ENCODE peak calls at places on chromosomes 4 and X, in seven cellular contexts. One of them, this sample, is unnamed.
A peak's percentile ranks its signal among the peaks of the same experiment; 100 is the strongest.

GRCh38 chr4:138192113-138192512 is 50.0 kb downstream of the SLC7A11 start:
- DNase-seq in IMR-90: peak; percentile 67
- DNase-seq in H9: no peak
- DNase-seq in neuronal stem cell: no peak
- DNase-seq in mesenchymal stem cell: peak; percentile 46
- DNase-seq in mesendoderm: peak; percentile 95
- DNase-seq in H1: no peak
- DNase-seq in this sample: no peak

GRCh38 chr4:107248571-107248970 is 212.5 kb upstream of the DKK2 start:
- DNase-seq in IMR-90: peak; percentile 7
- DNase-seq in H9: no peak
- DNase-seq in neuronal stem cell: no peak
- DNase-seq in mesenchymal stem cell: no peak
- DNase-seq in mesendoderm: no peak
- DNase-seq in H1: no peak
- DNase-seq in this sample: no peak

GRCh38 chrX:133265331-133265730 is 47.2 kb upstream of the TFDP3 start:
- DNase-seq in IMR-90: no peak
- DNase-seq in H9: peak; percentile 80
- DNase-seq in neuronal stem cell: peak; percentile 85
- DNase-seq in mesenchymal stem cell: peak; percentile 12
- DNase-seq in mesendoderm: peak; percentile 94
- DNase-seq in H1: peak; percentile 66
- DNase-seq in this sample: peak; percentile 32

GRCh38 chr4:74473155-74473811 is 28.3 kb downstream of the AREG start:
- DNase-seq in IMR-90: peak; percentile 91
- DNase-seq in H9: no peak
- DNase-seq in neuronal stem cell: no peak
- DNase-seq in mesenchymal stem cell: peak; percentile 91
- DNase-seq in mesendoderm: peak; percentile 21
- DNase-seq in H1: no peak
- DNase-seq in this sample: peak; percentile 83

GRCh38 chr4:7043521-7044414 is 596 bp downstream of the TADA2B start:
- DNase-seq in IMR-90: peak; percentile 38
- DNase-seq in H9: no peak
- DNase-seq in neuronal stem cell: no peak
- DNase-seq in mesenchymal stem cell: peak; percentile 55
- DNase-seq in mesendoderm: peak; percentile 40
- DNase-seq in H1: peak; percentile 71
- DNase-seq in this sample: peak; percentile 10

GRCh38 chrX:1392376-1393130 is 640 bp upstream of the SLC25A6 start:
- DNase-seq in IMR-90: peak; percentile 52
- DNase-seq in H9: peak; percentile 74
- DNase-seq in neuronal stem cell: no peak
- DNase-seq in mesenchymal stem cell: peak; percentile 78
- DNase-seq in mesendoderm: peak; percentile 82
- DNase-seq in H1: no peak
- DNase-seq in this sample: peak; percentile 71

GRCh38 chrX:37767438-37767837 is 12.4 kb upstream of the CYBB start:
- DNase-seq in IMR-90: no peak
- DNase-seq in H9: no peak
- DNase-seq in neuronal stem cell: no peak
- DNase-seq in mesenchymal stem cell: no peak
- DNase-seq in mesendoderm: no peak
- DNase-seq in H1: no peak
- DNase-seq in this sample: no peak

GRCh38 chr4:145820407-145820806 is 118.2 kb downstream of the ZNF827 start:
- DNase-seq in IMR-90: peak; percentile 40
- DNase-seq in H9: no peak
- DNase-seq in neuronal stem cell: no peak
- DNase-seq in mesenchymal stem cell: no peak
- DNase-seq in mesendoderm: no peak
- DNase-seq in H1: no peak
- DNase-seq in this sample: peak; percentile 26

GRCh38 chr4:40579983-40580382 is 49.7 kb downstream of the RBM47 start:
- DNase-seq in IMR-90: peak; percentile 91
- DNase-seq in H9: no peak
- DNase-seq in neuronal stem cell: no peak
- DNase-seq in mesenchymal stem cell: peak; percentile 64
- DNase-seq in mesendoderm: no peak
- DNase-seq in H1: no peak
- DNase-seq in this sample: no peak

GRCh38 chrX:150903110-150903508 is 4.6 kb upstream of the CD99L2 start:
- DNase-seq in IMR-90: no peak
- DNase-seq in H9: peak; percentile 64
- DNase-seq in neuronal stem cell: no peak
- DNase-seq in mesenchymal stem cell: no peak
- DNase-seq in mesendoderm: peak; percentile 75
- DNase-seq in H1: no peak
- DNase-seq in this sample: no peak

GRCh38 chrX:129939986-129940385 is 34.0 kb downstream of the UTP14A start:
- DNase-seq in IMR-90: no peak
- DNase-seq in H9: peak; percentile 43
- DNase-seq in neuronal stem cell: no peak
- DNase-seq in mesenchymal stem cell: no peak
- DNase-seq in mesendoderm: no peak
- DNase-seq in H1: no peak
- DNase-seq in this sample: no peak

GRCh38 chrX:129493643-129494042 is 29.6 kb downstream of the SMARCA1 start:
- DNase-seq in IMR-90: peak; percentile 63
- DNase-seq in H9: no peak
- DNase-seq in neuronal stem cell: no peak
- DNase-seq in mesenchymal stem cell: peak; percentile 35
- DNase-seq in mesendoderm: no peak
- DNase-seq in H1: no peak
- DNase-seq in this sample: no peak

GRCh38 chr4:113837397-113837796 is 75.9 kb upstream of the CAMK2D start:
- DNase-seq in IMR-90: peak; percentile 94
- DNase-seq in H9: no peak
- DNase-seq in neuronal stem cell: no peak
- DNase-seq in mesenchymal stem cell: peak; percentile 88
- DNase-seq in mesendoderm: peak; percentile 59
- DNase-seq in H1: no peak
- DNase-seq in this sample: no peak

GRCh38 chr4:168766537-168767316 is 243.3 kb downstream of the CBR4 start:
- DNase-seq in IMR-90: peak; percentile 88
- DNase-seq in H9: no peak
- DNase-seq in neuronal stem cell: no peak
- DNase-seq in mesenchymal stem cell: peak; percentile 82
- DNase-seq in mesendoderm: no peak
- DNase-seq in H1: no peak
- DNase-seq in this sample: no peak

GRCh38 chrX:63581390-63581789 is 203.6 kb downstream of the ARHGEF9 start:
- DNase-seq in IMR-90: no peak
- DNase-seq in H9: peak; percentile 81
- DNase-seq in neuronal stem cell: no peak
- DNase-seq in mesenchymal stem cell: no peak
- DNase-seq in mesendoderm: peak; percentile 67
- DNase-seq in H1: peak; percentile 56
- DNase-seq in this sample: peak; percentile 44

GRCh38 chr4:40888916-40889315 is 139.2 kb downstream of the NSUN7 start:
- DNase-seq in IMR-90: no peak
- DNase-seq in H9: no peak
- DNase-seq in neuronal stem cell: no peak
- DNase-seq in mesenchymal stem cell: no peak
- DNase-seq in mesendoderm: no peak
- DNase-seq in H1: no peak
- DNase-seq in this sample: no peak

GRCh38 chr4:164807611-164808010 is 53.7 kb downstream of the SMIM31 start:
- DNase-seq in IMR-90: no peak
- DNase-seq in H9: peak; percentile 50
- DNase-seq in neuronal stem cell: peak; percentile 76
- DNase-seq in mesenchymal stem cell: peak; percentile 6
- DNase-seq in mesendoderm: peak; percentile 86
- DNase-seq in H1: no peak
- DNase-seq in this sample: no peak

GRCh38 chr4:80036949-80037348 is 36.1 kb downstream of the ANTXR2 start:
- DNase-seq in IMR-90: peak; percentile 77
- DNase-seq in H9: no peak
- DNase-seq in neuronal stem cell: no peak
- DNase-seq in mesenchymal stem cell: peak; percentile 88
- DNase-seq in mesendoderm: no peak
- DNase-seq in H1: no peak
- DNase-seq in this sample: no peak

GRCh38 chr4:170884965-170885583 is 795.3 kb upstream of the AADAT start:
- DNase-seq in IMR-90: no peak
- DNase-seq in H9: no peak
- DNase-seq in neuronal stem cell: no peak
- DNase-seq in mesenchymal stem cell: no peak
- DNase-seq in mesendoderm: no peak
- DNase-seq in H1: no peak
- DNase-seq in this sample: no peak

GRCh38 chr4:153223935-153224334 is 19.7 kb downstream of the TRIM2 start:
- DNase-seq in IMR-90: peak; percentile 46
- DNase-seq in H9: no peak
- DNase-seq in neuronal stem cell: no peak
- DNase-seq in mesenchymal stem cell: peak; percentile 32
- DNase-seq in mesendoderm: peak; percentile 40
- DNase-seq in H1: no peak
- DNase-seq in this sample: peak; percentile 44

GRCh38 chrX:108341947-108342346 is 96.3 kb downstream of the COL4A6 start:
- DNase-seq in IMR-90: no peak
- DNase-seq in H9: no peak
- DNase-seq in neuronal stem cell: no peak
- DNase-seq in mesenchymal stem cell: no peak
- DNase-seq in mesendoderm: no peak
- DNase-seq in H1: no peak
- DNase-seq in this sample: no peak

GRCh38 chr4:51943221-51943620 is 76.9 kb downstream of the LRRC66 start:
- DNase-seq in IMR-90: peak; percentile 28
- DNase-seq in H9: no peak
- DNase-seq in neuronal stem cell: no peak
- DNase-seq in mesenchymal stem cell: peak; percentile 9
- DNase-seq in mesendoderm: peak; percentile 16
- DNase-seq in H1: no peak
- DNase-seq in this sample: no peak

GRCh38 chr4:12137556-12137955 is 708.9 kb upstream of the HS3ST1 start:
- DNase-seq in IMR-90: no peak
- DNase-seq in H9: no peak
- DNase-seq in neuronal stem cell: no peak
- DNase-seq in mesenchymal stem cell: no peak
- DNase-seq in mesendoderm: peak; percentile 13
- DNase-seq in H1: no peak
- DNase-seq in this sample: no peak

GRCh38 chr4:14254252-14254651 is 626.7 kb upstream of the BOD1L1 start:
- DNase-seq in IMR-90: peak; percentile 6
- DNase-seq in H9: peak; percentile 60
- DNase-seq in neuronal stem cell: no peak
- DNase-seq in mesenchymal stem cell: peak; percentile 28
- DNase-seq in mesendoderm: peak; percentile 53
- DNase-seq in H1: peak; percentile 60
- DNase-seq in this sample: peak; percentile 36

GRCh38 chr4:98204236-98204553 is 57.0 kb upstream of the RAP1GDS1 start:
- DNase-seq in IMR-90: no peak
- DNase-seq in H9: no peak
- DNase-seq in neuronal stem cell: no peak
- DNase-seq in mesenchymal stem cell: no peak
- DNase-seq in mesendoderm: no peak
- DNase-seq in H1: no peak
- DNase-seq in this sample: no peak

GRCh38 chrX:13506574-13506973 is 62.8 kb upstream of the EGFL6 start:
- DNase-seq in IMR-90: peak; percentile 61
- DNase-seq in H9: no peak
- DNase-seq in neuronal stem cell: peak; percentile 8
- DNase-seq in mesenchymal stem cell: peak; percentile 44
- DNase-seq in mesendoderm: peak; percentile 37
- DNase-seq in H1: peak; percentile 44
- DNase-seq in this sample: no peak
- H4K8ac ChIP-seq in IMR-90: no peak overlapping the region
- H4K8ac ChIP-seq in H9: no peak overlapping the region
- H4K8ac ChIP-seq in neuronal stem cell: no peak overlapping the region
- H4K8ac ChIP-seq in mesenchymal stem cell: peak overlapping the region; percentile 49
- H4K8ac ChIP-seq in mesendoderm: no peak overlapping the region
- H4K8ac ChIP-seq in H1: no peak overlapping the region
- H4K8ac ChIP-seq in this sample: no peak overlapping the region

DNA sequence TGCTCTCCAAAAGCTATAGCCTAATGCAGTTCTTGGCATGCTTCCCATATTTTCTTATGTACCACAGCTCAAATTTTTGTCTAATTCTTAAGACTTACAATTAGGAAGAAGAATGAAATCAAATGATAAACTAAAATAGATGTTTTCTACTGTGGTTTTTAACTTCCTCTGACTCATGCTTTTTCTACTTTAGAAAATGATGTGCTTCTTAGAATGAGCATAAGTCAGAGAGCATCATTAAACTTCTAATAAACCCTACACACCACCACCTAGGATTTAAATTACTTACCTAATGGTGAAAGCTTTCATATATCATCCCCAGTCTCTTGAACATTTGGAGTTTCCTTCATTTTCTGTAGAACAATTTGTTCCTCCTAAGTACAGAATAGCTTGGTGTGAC is 217.0 kb upstream of the NDST3 start:
- DNase-seq in IMR-90: peak; percentile 3
- DNase-seq in H9: no peak
- DNase-seq in neuronal stem cell: no peak
- DNase-seq in mesenchymal stem cell: peak; percentile 44
- DNase-seq in mesendoderm: no peak
- DNase-seq in H1: no peak
- DNase-seq in this sample: no peak
- H4K8ac ChIP-seq in IMR-90: no peak overlapping the region
- H4K8ac ChIP-seq in H9: no peak overlapping the region
- H4K8ac ChIP-seq in neuronal stem cell: no peak overlapping the region
- H4K8ac ChIP-seq in mesenchymal stem cell: no peak overlapping the region
- H4K8ac ChIP-seq in mesendoderm: no peak overlapping the region
- H4K8ac ChIP-seq in H1: no peak overlapping the region
- H4K8ac ChIP-seq in this sample: no peak overlapping the region

DNA sequence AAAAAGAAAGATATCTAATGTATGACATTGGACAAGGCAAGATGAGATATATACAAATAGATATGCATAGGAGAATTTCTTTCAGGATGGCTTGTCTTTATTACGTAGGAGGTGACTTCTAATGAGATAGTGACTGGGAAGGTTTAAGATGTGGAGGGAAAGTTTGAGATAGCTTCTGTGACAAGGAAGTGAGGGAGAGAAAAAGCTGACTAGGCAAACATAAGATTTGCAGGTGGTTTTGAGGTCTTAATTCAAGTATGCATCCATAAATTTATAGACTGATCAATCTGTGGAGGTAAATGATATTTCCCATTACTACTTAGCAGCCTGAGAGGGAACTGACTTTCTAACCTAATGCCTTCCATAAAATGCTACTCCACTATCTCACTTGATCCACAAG is 29.0 kb upstream of the MAGEB18 start:
- DNase-seq in IMR-90: no peak
- DNase-seq in H9: no peak
- DNase-seq in neuronal stem cell: no peak
- DNase-seq in mesenchymal stem cell: no peak
- DNase-seq in mesendoderm: no peak
- DNase-seq in H1: no peak
- DNase-seq in this sample: no peak
- H4K8ac ChIP-seq in IMR-90: no peak overlapping the region
- H4K8ac ChIP-seq in H9: no peak overlapping the region
- H4K8ac ChIP-seq in neuronal stem cell: no peak overlapping the region
- H4K8ac ChIP-seq in mesenchymal stem cell: no peak overlapping the region
- H4K8ac ChIP-seq in mesendoderm: no peak overlapping the region
- H4K8ac ChIP-seq in H1: no peak overlapping the region
- H4K8ac ChIP-seq in this sample: no peak overlapping the region

DNA sequence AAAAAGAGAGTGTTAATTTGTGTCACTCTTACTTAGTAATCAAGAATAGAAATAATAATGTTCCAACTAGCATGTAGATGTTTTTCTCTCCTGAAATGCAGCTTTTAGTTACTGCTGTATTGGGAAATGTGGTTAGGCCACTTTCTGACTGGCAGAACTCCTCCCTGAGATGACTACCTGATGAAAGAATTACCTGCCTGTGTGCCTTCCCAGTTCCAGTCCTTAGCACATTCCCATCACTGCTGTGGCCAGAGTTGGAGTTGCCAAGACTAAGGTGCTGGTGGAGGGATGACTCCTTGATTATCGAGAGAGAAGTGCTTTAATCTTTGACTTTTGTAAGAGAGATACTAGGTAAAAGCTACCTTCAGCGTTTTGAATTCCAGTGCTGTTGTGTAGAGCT is 9.5 kb downstream of the GAB1 start:
- DNase-seq in IMR-90: no peak
- DNase-seq in H9: no peak
- DNase-seq in neuronal stem cell: no peak
- DNase-seq in mesenchymal stem cell: no peak
- DNase-seq in mesendoderm: peak; percentile 91
- DNase-seq in H1: no peak
- DNase-seq in this sample: peak; percentile 97
- H4K8ac ChIP-seq in IMR-90: no peak overlapping the region
- H4K8ac ChIP-seq in H9: no peak overlapping the region
- H4K8ac ChIP-seq in neuronal stem cell: no peak overlapping the region
- H4K8ac ChIP-seq in mesenchymal stem cell: no peak overlapping the region
- H4K8ac ChIP-seq in mesendoderm: no peak overlapping the region
- H4K8ac ChIP-seq in H1: no peak overlapping the region
- H4K8ac ChIP-seq in this sample: no peak overlapping the region

This sample was measured in trophoblast cell.